ENCODE peak calls at places on chromosomes 16 and 17, in eight cellular contexts. U, W, N, Z, Y, R, O and E are unnamed samples.

GRCh38 chr17:81064746-81065475 is 30.0 kb downstream of the BAIAP2 start:
- DNase-seq in U (no peak), W (no peak), N (peak; percentile 64), Z (no peak), Y (no peak), R (no peak), O (peak; percentile 84), E (no peak)

GRCh38 chr16:18834873-18835272 is 33.5 kb upstream of the ARL6IP1 start:
- DNase-seq in U (no peak), W (no peak), N (no peak), Z (no peak), Y (no peak), R (no peak), O (no peak), E (no peak)

GRCh38 chr17:80146121-80147034 is 550 bp downstream of the EIF4A3 start:
- DNase-seq in U (peak; percentile 15), W (peak; percentile 68), N (no peak), Z (no peak), Y (no peak), R (peak; percentile 4), O (peak; percentile 73), E (peak; percentile 29)

GRCh38 chr17:29039764-29040598 is 3.0 kb upstream of the PIPOX start:
- DNase-seq in U (no peak), W (no peak), N (no peak), Z (no peak), Y (peak; percentile 76), R (no peak), O (no peak), E (peak; percentile 80)

GRCh38 chr16:57627184-57627871 is 1.1 kb upstream of the ADGRG1 start:
- DNase-seq in U (no peak), W (peak; percentile 42), N (no peak), Z (no peak), Y (peak; percentile 58), R (no peak), O (peak; percentile 80), E (no peak)

GRCh38 chr16:25372716-25373115 is 115.1 kb upstream of the ZKSCAN2 start:
- DNase-seq in U (no peak), W (no peak), N (no peak), Z (no peak), Y (no peak), R (no peak), O (no peak), E (no peak)

GRCh38 chr17:42111901-42112551 is 488 bp downstream of the DHX58 start:
- DNase-seq in U (no peak), W (no peak), N (peak; percentile 47), Z (no peak), Y (no peak), R (peak; percentile 27), O (peak; percentile 70), E (peak; percentile 46)

GRCh38 chr17:44556114-44556853 is 1.0 kb upstream of the FZD2 start:
- DNase-seq in U (peak; percentile 6), W (peak; percentile 86), N (peak; percentile 29), Z (peak; percentile 50), Y (no peak), R (no peak), O (peak; percentile 89), E (peak; percentile 63)

GRCh38 chr17:47276868-47277267 is 23.2 kb downstream of the ITGB3 start:
- DNase-seq in U (no peak), W (peak; percentile 43), N (peak; percentile 64), Z (peak; percentile 77), Y (no peak), R (no peak), O (peak; percentile 65), E (peak; percentile 74)

GRCh38 chr16:19153876-19154275 is 14.2 kb upstream of the SYT17 start:
- DNase-seq in U (no peak), W (peak; percentile 40), N (no peak), Z (peak; percentile 56), Y (no peak), R (no peak), O (no peak), E (no peak)

GRCh38 chr16:3469736-3470135 is 25.6 kb downstream of the C16orf90 start:
- DNase-seq in U (no peak), W (peak; percentile 25), N (no peak), Z (no peak), Y (no peak), R (no peak), O (no peak), E (no peak)

GRCh38 chr17:47618416-47618815 is 31.3 kb upstream of the KPNB1 start:
- DNase-seq in U (no peak), W (peak; percentile 12), N (no peak), Z (peak; percentile 19), Y (no peak), R (no peak), O (peak; percentile 27), E (no peak)

GRCh38 chr17:20310481-20310880 is 156.9 kb downstream of the LGALS9B start:
- DNase-seq in U (no peak), W (no peak), N (no peak), Z (no peak), Y (no peak), R (no peak), O (no peak), E (no peak)